ENCODE peak calls at places on chromosomes 12 and 14, in ten cellular contexts. E is NCI-H524; Z is SJSA1; D is activated CD8-positive, alpha-beta memory T cell treated with anti-CD3 and anti-CD28 coated beads for 24 hours; J is tibial artery; C is OCI-LY7; V is GM03348; H is stimulated activated effector memory CD8-positive, alpha-beta T cell treated with anti-CD3 and anti-CD28 coated beads, Interleukin-12 subunit alpha, Interleukin-12 subunit beta, amount 100 ng/mL, for 72 hours; Y is HTR-8/SVneo; O is pulmonary artery endothelial cell. N is an unnamed sample.

GRCh38 chr14:65095633-65096205 is 6.6 kb downstream of the MAX start:
- DNase-seq in D (no peak), H (no peak), Z (no peak), O (no peak), J (peak; percentile 91), V (peak; percentile 70), Y (no peak), E (no peak), C (no peak), N (peak; percentile 73)

GRCh38 chr12:115570271-115570777 is 707.2 kb downstream of the MED13L start:
- DNase-seq in J (no peak), H (no peak), E (no peak), Y (peak; percentile 64), D (no peak), C (no peak), V (no peak), Z (peak; percentile 45), O (no peak), N (no peak)

GRCh38 chr14:95876769-95877490 is at the start of gene TUNAR:
- DNase-seq in C (no peak), Z (no peak), Y (no peak), V (peak; percentile 54), O (no peak), D (no peak), J (no peak), H (no peak), E (no peak), N (no peak)

GRCh38 chr14:45135659-45136314 is at the start of gene FANCM:
- DNase-seq in C (peak; percentile 98), E (peak; percentile 100), H (peak; percentile 64), V (peak; percentile 90), O (peak; percentile 94), Z (peak; percentile 92), D (peak; percentile 88), Y (peak; percentile 87), J (peak; percentile 96), N (peak; percentile 96)

GRCh38 chr14:79098324-79098723 is 928.2 kb downstream of the NRXN3 start:
- DNase-seq in Z (no peak), Y (no peak), H (no peak), D (no peak), C (no peak), V (no peak), J (no peak), E (no peak), O (no peak), N (no peak)

GRCh38 chr12:64621257-64621942 is 11.1 kb downstream of the RASSF3 start:
- DNase-seq in V (peak; percentile 11), D (no peak), J (peak; percentile 76), E (no peak), C (peak; percentile 91), Z (peak; percentile 54), Y (no peak), H (no peak), O (no peak), N (no peak)

GRCh38 chr12:105552056-105552455 is 221.6 kb downstream of the C12orf75 start:
- DNase-seq in O (no peak), Z (no peak), J (no peak), H (no peak), D (no peak), C (no peak), E (no peak), V (no peak), Y (no peak), N (no peak)

GRCh38 chr14:39491134-39491541 is 58.9 kb upstream of the FBXO33 start:
- DNase-seq in C (peak; percentile 51), Z (no peak), J (no peak), E (peak; percentile 48), H (no peak), D (no peak), O (no peak), Y (peak; percentile 13), V (peak; percentile 22), N (peak; percentile 20)

GRCh38 chr12:62434504-62435336 is 31.9 kb upstream of the MON2 start:
- DNase-seq in Z (no peak), J (no peak), V (peak; percentile 3), D (no peak), O (no peak), Y (peak; percentile 29), E (no peak), H (no peak), C (no peak), N (no peak)

GRCh38 chr12:121114806-121115205 is 17.9 kb upstream of the P2RX7 start:
- DNase-seq in Z (no peak), C (no peak), D (no peak), E (no peak), J (no peak), O (no peak), H (no peak), V (no peak), Y (no peak), N (no peak)

GRCh38 chr12:94531196-94531720 is 71.6 kb upstream of the CEP83 start:
- DNase-seq in O (no peak), C (no peak), D (no peak), E (no peak), Y (no peak), V (no peak), Z (no peak), J (no peak), H (no peak), N (no peak)